ENCODE peak calls at places on chromosomes 6 and 20, in nine cellular contexts. J, B, I, P, H, C, Z, O and X are unnamed samples.

GRCh38 chr20:31602779-31603441 is 2.2 kb upstream of the ID1 start:
- DNase-seq in J (peak; percentile 80), B (no peak), I (no peak), P (peak; percentile 70), H (peak; percentile 73), C (no peak), Z (no peak), O (no peak), X (peak; percentile 90)

GRCh38 chr6:47151232-47151898 is 109.2 kb upstream of the ADGRF1 start:
- DNase-seq in J (no peak), B (no peak), I (no peak), P (no peak), H (peak; percentile 31), C (no peak), Z (no peak), O (no peak), X (no peak)

GRCh38 chr20:56995635-56996075 is 270.8 kb downstream of the BMP7 start:
- DNase-seq in J (peak; percentile 3), B (no peak), I (no peak), P (no peak), H (peak; percentile 45), C (no peak), Z (no peak), O (no peak), X (no peak)

GRCh38 chr6:26056583-26057350 is 30.5 kb upstream of the HFE start:
- DNase-seq in J (peak; percentile 40), B (no peak), I (no peak), P (no peak), H (peak; percentile 55), C (no peak), Z (no peak), O (no peak), X (no peak)

GRCh38 chr6:111105578-111105977 is 18.3 kb downstream of the SLC16A10 start:
- DNase-seq in J (peak; percentile 32), B (no peak), I (peak; percentile 90), P (no peak), H (peak; percentile 14), C (peak; percentile 72), Z (no peak), O (peak; percentile 91), X (no peak)

GRCh38 chr6:152296648-152297376 is 340.4 kb downstream of the SYNE1 start:
- DNase-seq in J (no peak), B (no peak), I (no peak), P (no peak), H (no peak), C (no peak), Z (no peak), O (no peak), X (no peak)

GRCh38 chr6:77470983-77471382 is 7.7 kb upstream of the HTR1B start:
- DNase-seq in J (no peak), B (no peak), I (no peak), P (peak; percentile 73), H (no peak), C (no peak), Z (no peak), O (no peak), X (no peak)

GRCh38 chr20:59831024-59831900 is 102.2 kb downstream of the SYCP2 start:
- DNase-seq in J (no peak), B (no peak), I (no peak), P (no peak), H (no peak), C (peak; percentile 45), Z (no peak), O (no peak), X (no peak)

GRCh38 chr6:111662794-111663231 is 57.1 kb upstream of the TRAF3IP2 start:
- DNase-seq in J (no peak), B (no peak), I (no peak), P (no peak), H (no peak), C (no peak), Z (no peak), O (no peak), X (no peak)

GRCh38 chr6:134892362-134892761 is 57.5 kb downstream of the ALDH8A1 start:
- DNase-seq in J (no peak), B (no peak), I (no peak), P (no peak), H (no peak), C (no peak), Z (no peak), O (no peak), X (no peak)

GRCh38 chr6:14734416-14735340 is 511.2 kb upstream of the JARID2 start:
- DNase-seq in J (peak; percentile 75), B (no peak), I (no peak), P (peak; percentile 77), H (no peak), C (no peak), Z (no peak), O (no peak), X (no peak)

GRCh38 chr20:6440087-6440799 is 317.4 kb upstream of the FERMT1 start:
- DNase-seq in J (no peak), B (no peak), I (no peak), P (no peak), H (no peak), C (no peak), Z (no peak), O (no peak), X (no peak)

GRCh38 chr20:61810709-61811565 is 254.7 kb downstream of the TAF4 start:
- DNase-seq in J (no peak), B (no peak), I (no peak), P (no peak), H (no peak), C (no peak), Z (no peak), O (no peak), X (no peak)

GRCh38 chr20:6311841-6312655 is 189.2 kb upstream of the FERMT1 start:
- DNase-seq in J (peak; percentile 1), B (no peak), I (no peak), P (no peak), H (no peak), C (no peak), Z (no peak), O (no peak), X (no peak)

DNA sequence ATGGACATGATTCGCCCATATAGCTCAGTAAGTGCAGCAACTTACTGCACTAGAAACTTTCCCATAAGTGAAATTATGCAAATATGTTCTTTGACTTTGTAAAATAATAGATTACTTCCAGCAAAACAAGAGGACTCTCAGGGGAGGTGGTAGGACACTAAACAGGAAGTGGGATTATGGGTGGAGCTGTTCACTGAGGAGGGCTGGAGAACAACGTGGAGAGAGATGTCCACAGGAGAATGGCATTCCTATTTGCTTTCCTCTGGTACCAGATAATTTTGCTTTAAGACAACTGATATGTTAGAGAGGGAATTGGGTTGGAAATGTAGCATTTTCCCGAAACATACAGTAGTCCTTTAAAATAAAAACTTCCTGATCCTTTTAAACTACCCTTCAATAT is 3.7 kb downstream of the TPD52L1 start:
- DNase-seq in J (no peak), B (no peak), I (no peak), P (no peak), H (no peak), C (no peak), Z (no peak), O (no peak), X (no peak)
- TF ChIP-seq CTCF in J (no peak), B (no peak), I (no peak), P (no peak), H (no peak), C (no peak), Z (no peak), O (no peak), X (no peak)

DNA sequence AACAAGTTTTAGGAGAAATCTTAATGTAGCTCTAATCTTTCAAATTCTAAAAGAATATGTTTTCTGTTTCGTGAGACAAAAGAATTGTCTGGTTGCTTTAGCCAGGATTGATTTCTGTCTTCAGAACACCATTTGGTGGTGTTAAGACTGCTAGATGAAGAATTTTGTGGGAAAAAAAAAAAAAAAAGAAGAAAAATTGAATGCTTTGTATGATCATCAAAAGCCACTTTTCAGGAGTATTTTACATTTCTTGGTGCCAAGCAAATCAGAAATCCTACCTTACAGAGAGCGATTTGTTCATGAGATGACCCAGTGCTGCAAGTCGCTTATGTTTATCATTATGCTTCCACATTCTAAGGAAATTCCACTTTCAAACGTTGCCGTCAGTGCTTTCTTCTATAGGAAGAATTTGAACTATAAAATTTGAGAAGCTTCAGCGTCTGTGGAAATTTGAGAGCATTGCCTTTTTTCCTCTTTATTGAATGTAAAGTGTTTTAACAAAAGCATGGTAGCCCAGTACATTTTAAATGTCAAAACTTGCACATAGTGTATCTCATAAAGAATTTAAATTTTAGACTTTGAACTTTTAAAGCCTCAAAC is 228.7 kb downstream of the BCKDHB start:
- DNase-seq in J (peak; percentile 33), B (no peak), I (no peak), P (peak; percentile 7), H (no peak), C (no peak), Z (no peak), O (no peak), X (no peak)
- H3K4me3 ChIP-seq in J (peak overlapping the region; percentile 50), B (peak overlapping the region; percentile 35), I (no peak overlapping the region), P (peak overlapping the region; percentile 9), H (no peak overlapping the region), C (peak overlapping the region; percentile 15), Z (no peak overlapping the region), O (no peak overlapping the region), X (no peak overlapping the region)

DNA sequence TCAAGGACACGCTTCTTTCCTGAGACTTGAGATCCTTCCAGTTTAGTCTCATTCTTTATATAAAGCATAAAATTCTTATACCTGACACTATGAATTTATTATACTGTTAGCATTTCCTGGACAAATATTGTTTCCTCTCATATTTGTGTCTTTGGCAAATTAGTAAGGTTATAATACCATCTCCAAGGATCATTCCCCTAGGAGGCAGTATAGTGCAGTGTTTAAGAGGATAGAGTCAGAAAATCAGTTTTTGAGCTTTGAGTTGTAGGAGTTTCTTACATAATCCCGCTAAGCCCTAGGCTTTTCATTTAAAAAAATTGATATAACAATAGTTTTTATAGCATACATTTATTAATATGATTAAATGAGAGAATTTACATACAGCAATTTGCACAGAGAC is 510.8 kb downstream of the TENT5A start:
- DNase-seq in J (peak; percentile 78), B (no peak), I (no peak), P (no peak), H (peak; percentile 2), C (no peak), Z (no peak), O (no peak), X (peak; percentile 20)
- TF ChIP-seq CTCF in J (peak; percentile 72), B (peak; percentile 36), I (peak; percentile 42), P (peak; percentile 38), H (no peak), C (no peak), Z (peak; percentile 16), O (peak; percentile 20), X (no peak)

GRCh38 chr20:47350691-47351545 is 5.6 kb downstream of the ZMYND8 start:
- DNase-seq in J (no peak), B (no peak), I (no peak), P (no peak), H (no peak), C (no peak), Z (no peak), O (no peak), X (no peak)

GRCh38 chr20:47352332-47353223 is 3.9 kb downstream of the ZMYND8 start:
- DNase-seq in J (peak; percentile 74), B (no peak), I (peak; percentile 78), P (no peak), H (no peak), C (no peak), Z (no peak), O (peak; percentile 94), X (no peak)

GRCh38 chr20:47353224-47353696 is 3.2 kb downstream of the ZMYND8 start:
- DNase-seq in J (no peak), B (no peak), I (no peak), P (no peak), H (no peak), C (no peak), Z (no peak), O (no peak), X (no peak)

GRCh38 chr20:47350181-47350550 is 6.3 kb downstream of the ZMYND8 start:
- DNase-seq in J (no peak), B (no peak), I (no peak), P (no peak), H (no peak), C (no peak), Z (no peak), O (no peak), X (no peak)

GRCh38 chr20:47351643-47352331 is 4.7 kb downstream of the ZMYND8 start:
- DNase-seq in J (peak; percentile 29), B (no peak), I (no peak), P (no peak), H (no peak), C (no peak), Z (no peak), O (no peak), X (no peak)
- H3K4me3 ChIP-seq in J (peak overlapping the region; percentile 63), B (peak overlapping the region; percentile 23), I (peak overlapping the region; percentile 30), P (no peak overlapping the region), H (no peak overlapping the region), C (no peak overlapping the region), Z (peak overlapping the region; percentile 10), O (no peak overlapping the region), X (peak overlapping the region; percentile 34)